ENCODE peak calls at places on chromosomes 16 and 17, in ten cellular contexts. M is nucleus accumbens; B is SJSA1; Z is cerebellar nuclear complex; I is H54; C is AG04449; O is NCI-H460; H is stimulated activated naive CD8-positive, alpha-beta T cell treated with anti-CD3 and anti-CD28 coated beads, Interleukin-15, Interleukin-2, amounts not matched to agents 100 U/mL and 50 U/mL, for 24 hours; J is GM12864; W is iPS-NIHi11. A is an unnamed sample.

GRCh38 chr17:32283745-32284207 is 18.1 kb downstream of the RHBDL3 start:
- DNase-seq in M (peak), Z (no peak), W (no peak), B (no peak), H (no peak), O (no peak), J (no peak), C (no peak), I (no peak), A (no peak)

GRCh38 chr17:75517277-75517865 is 1.0 kb downstream of the TSEN54 start:
- DNase-seq in J (no peak), M (no peak), Z (no peak), O (no peak), W (no peak), I (no peak), B (no peak), H (peak), C (no peak), A (no peak)

GRCh38 chr16:56953006-56953405 is 8.7 kb upstream of the CETP start:
- DNase-seq in C (no peak), J (no peak), W (no peak), B (no peak), Z (no peak), O (no peak), I (no peak), H (no peak), M (no peak), A (no peak)

GRCh38 chr17:29855686-29856085 is 74.3 kb downstream of the SSH2 start:
- DNase-seq in I (no peak), Z (no peak), W (no peak), B (no peak), M (no peak), O (no peak), C (no peak), J (no peak), H (no peak), A (no peak)

GRCh38 chr16:177394-177822 is 928 bp downstream of the HBA1 start:
- DNase-seq in O (no peak), J (no peak), Z (no peak), I (no peak), M (no peak), B (no peak), W (no peak), H (no peak), C (no peak), A (no peak)

GRCh38 chr17:82332669-82333278 is 792 bp downstream of the SECTM1 start:
- DNase-seq in Z (no peak), M (no peak), W (peak), C (no peak), I (peak), B (no peak), J (no peak), H (peak), O (no peak), A (no peak)

GRCh38 chr17:76343106-76343505 is 10.6 kb downstream of the PRPSAP1 start:
- DNase-seq in C (no peak), M (no peak), J (no peak), O (no peak), W (no peak), B (no peak), I (no peak), H (no peak), Z (no peak), A (no peak)

GRCh38 chr17:76250141-76250540 is 9.8 kb upstream of the RNF157 start:
- DNase-seq in H (no peak), Z (no peak), C (no peak), O (no peak), I (no peak), W (no peak), B (no peak), M (no peak), J (no peak), A (no peak)

GRCh38 chr16:4077083-4077714 is 39.0 kb downstream of the ADCY9 start:
- DNase-seq in O (no peak), W (no peak), M (no peak), H (no peak), C (no peak), Z (no peak), B (no peak), I (no peak), J (no peak), A (no peak)

GRCh38 chr17:47751471-47751870 is 18.4 kb downstream of the TBX21 start:
- DNase-seq in H (no peak), B (no peak), I (no peak), O (no peak), M (no peak), W (no peak), C (no peak), Z (no peak), J (no peak), A (no peak)

GRCh38 chr17:17414316-17414937 is 62.4 kb upstream of the MED9 start:
- DNase-seq in C (no peak), Z (no peak), O (no peak), W (no peak), H (no peak), I (no peak), B (peak), M (peak), J (no peak), A (no peak)

GRCh38 chr17:44610871-44611270 is 45.4 kb upstream of the MEIOC start:
- DNase-seq in B (no peak), W (no peak), O (no peak), M (no peak), H (no peak), Z (no peak), I (no peak), C (no peak), J (no peak), A (no peak)

GRCh38 chr16:65531475-65531874 is 409.6 kb upstream of the CDH11 start:
- DNase-seq in B (no peak), Z (no peak), M (no peak), O (no peak), I (no peak), H (no peak), W (no peak), J (no peak), C (no peak), A (no peak)

GRCh38 chr16:89602273-89602951 is 11.0 kb upstream of the DPEP1 start:
- DNase-seq in O (peak), H (peak), I (peak), C (no peak), Z (no peak), B (peak), W (peak), J (no peak), M (peak), A (no peak)

GRCh38 chr17:39225974-39226683 is 384 bp upstream of the STAC2 start:
- DNase-seq in H (peak), Z (no peak), B (peak), I (no peak), C (no peak), M (peak), W (peak), O (no peak), J (no peak), A (no peak)

GRCh38 chr16:25012525-25012991 is 2.6 kb downstream of the ARHGAP17 start:
- DNase-seq in W (no peak), B (peak), M (no peak), H (no peak), Z (no peak), O (no peak), C (peak), I (no peak), J (no peak), A (no peak)

GRCh38 chr17:49180998-49181635 is 29.3 kb downstream of the GNGT2 start:
- DNase-seq in C (no peak), O (no peak), H (no peak), J (no peak), W (no peak), I (no peak), Z (no peak), B (no peak), M (no peak), A (no peak)

GRCh38 chr16:66267287-66268137 is 99.0 kb upstream of the CDH5 start:
- DNase-seq in Z (no peak), J (no peak), O (no peak), I (no peak), M (no peak), W (no peak), C (no peak), B (peak), H (no peak), A (peak)

GRCh38 chr17:59387351-59388069 is 56.1 kb downstream of the YPEL2 start:
- DNase-seq in C (no peak), Z (peak), O (no peak), B (no peak), J (no peak), I (no peak), H (no peak), M (no peak), W (no peak), A (no peak)

GRCh38 chr17:7237761-7238417 is 1.4 kb downstream of the PHF23 start:
- DNase-seq in M (peak), O (peak), C (no peak), W (peak), I (no peak), J (no peak), H (peak), B (peak), Z (no peak), A (no peak)

GRCh38 chr16:4693956-4694663 is 748 bp downstream of the NUDT16L1 start:
- DNase-seq in Z (no peak), H (peak), I (peak), M (no peak), W (peak), J (no peak), B (peak), C (no peak), O (no peak), A (no peak)

GRCh38 chr16:15880434-15880833 is 8.0 kb downstream of the CEP20 start:
- DNase-seq in M (no peak), O (no peak), W (no peak), C (no peak), H (no peak), J (no peak), I (no peak), Z (no peak), B (no peak), A (no peak)

GRCh38 chr17:8007836-8008235 is 5.4 kb downstream of the GUCY2D start:
- DNase-seq in H (no peak), W (no peak), J (no peak), I (no peak), O (no peak), M (no peak), Z (no peak), C (no peak), B (no peak), A (no peak)

GRCh38 chr17:17841620-17842025 is 4.8 kb upstream of the SREBF1 start:
- DNase-seq in M (no peak), I (no peak), C (no peak), B (no peak), Z (no peak), W (no peak), J (no peak), O (no peak), H (no peak), A (no peak)

GRCh38 chr16:24957887-24958286 is 57.3 kb downstream of the ARHGAP17 start:
- DNase-seq in M (no peak), I (no peak), W (no peak), H (no peak), J (no peak), B (no peak), Z (no peak), C (no peak), O (no peak), A (no peak)

GRCh38 chr17:77881545-77881944 is 77.0 kb upstream of the TNRC6C start:
- DNase-seq in W (no peak), I (peak), O (peak), C (no peak), J (peak), Z (no peak), B (no peak), M (peak), H (peak), A (no peak)

GRCh38 chr17:10687497-10687896 is 9.8 kb downstream of the SCO1 start:
- DNase-seq in O (no peak), W (no peak), H (no peak), I (no peak), B (no peak), M (no peak), C (no peak), Z (no peak), J (no peak), A (no peak)

GRCh38 chr17:7296189-7296861 is 1.9 kb upstream of the YBX2 start:
- DNase-seq in Z (no peak), W (peak), C (no peak), O (peak), J (no peak), H (peak), B (peak), I (peak), M (peak), A (no peak)

GRCh38 chr17:79862259-79862658 is 23.0 kb upstream of the CBX4 start:
- DNase-seq in C (no peak), Z (no peak), O (no peak), M (no peak), W (no peak), B (no peak), J (no peak), H (no peak), I (no peak), A (no peak)

GRCh38 chr17:77526728-77527355 is 386.1 kb downstream of the SEC14L1 start:
- DNase-seq in W (no peak), H (no peak), J (no peak), I (no peak), Z (no peak), B (no peak), O (no peak), M (peak), C (no peak), A (no peak)

GRCh38 chr17:40314557-40314953 is 5.6 kb downstream of the RARA start:
- DNase-seq in O (peak), M (peak), J (no peak), Z (no peak), I (peak), B (peak), H (peak), W (no peak), C (no peak), A (peak)

GRCh38 chr17:53227101-53227500 is 595.6 kb upstream of the KIF2B start:
- DNase-seq in M (no peak), W (no peak), I (no peak), C (no peak), B (no peak), Z (no peak), O (no peak), J (no peak), H (no peak), A (no peak)

GRCh38 chr17:44688675-44689491 is 693 bp downstream of the CCDC43 start:
- DNase-seq in B (no peak), I (no peak), H (no peak), Z (no peak), W (no peak), M (no peak), C (no peak), O (no peak), J (no peak), A (no peak)

GRCh38 chr16:78447164-78447563 is 347.7 kb downstream of the WWOX start:
- DNase-seq in W (no peak), B (no peak), O (no peak), I (no peak), H (no peak), C (no peak), Z (no peak), M (no peak), J (no peak), A (no peak)

GRCh38 chr16:66619036-66619435 is 14.5 kb downstream of the CMTM3 start:
- DNase-seq in H (no peak), B (no peak), W (no peak), J (no peak), O (no peak), M (no peak), C (no peak), I (no peak), Z (no peak), A (no peak)

GRCh38 chr16:85200471-85201278 is 88.4 kb upstream of the CIBAR2 start:
- DNase-seq in B (no peak), M (no peak), C (no peak), J (no peak), W (no peak), Z (no peak), I (no peak), O (no peak), H (no peak), A (no peak)

GRCh38 chr17:69357701-69358100 is 30.8 kb upstream of the ABCA5 start:
- DNase-seq in B (no peak), I (no peak), W (no peak), H (no peak), C (no peak), J (no peak), M (no peak), Z (no peak), O (no peak), A (no peak)